ENCODE peak calls at places on chromosomes 6 and 20, in four cellular contexts. O is psoas muscle, N is upper lobe of right lung, B is hepatocyte. Q is an unnamed sample.
A peak's percentile ranks its signal among the peaks of the same experiment; 100 is the strongest.

GRCh38 chr6:147624946-147625515 is 116.5 kb downstream of the SAMD5 start:
- DNase-seq in N (no peak), O (no peak), B (no peak), Q (no peak)

GRCh38 chr6:15322781-15323536 is 77.1 kb downstream of the JARID2 start:
- DNase-seq in O (no peak), N (no peak), B (peak; percentile 64), Q (no peak)

GRCh38 chr6:43489277-43490072 is 12.1 kb downstream of the TJAP1 start:
- DNase-seq in B (no peak), O (no peak), N (no peak), Q (no peak)

GRCh38 chr20:41927655-41928054 is 309.5 kb upstream of the CHD6 start:
- DNase-seq in O (no peak), N (no peak), B (no peak), Q (no peak)

GRCh38 chr6:161410736-161411135 is 136.9 kb upstream of the AGPAT4 start:
- DNase-seq in N (no peak), B (no peak), O (no peak), Q (no peak)

GRCh38 chr20:57791946-57792328 is 82.1 kb upstream of the PMEPA1 start:
- DNase-seq in O (no peak), B (no peak), N (no peak), Q (no peak)

GRCh38 chr6:4644962-4645361 is 131.2 kb upstream of the CDYL start:
- DNase-seq in N (no peak), B (peak; percentile 68), O (no peak), Q (no peak)

GRCh38 chr20:58993332-58994248 is 12.5 kb downstream of the NELFCD start:
- DNase-seq in N (no peak), B (no peak), O (no peak), Q (no peak)

GRCh38 chr6:155224031-155224451 is 39.8 kb upstream of the CLDN20 start:
- DNase-seq in N (no peak), O (no peak), B (peak; percentile 82), Q (no peak)

GRCh38 chr6:111972714-111973678 is 80.9 kb upstream of the CCN6 start:
- DNase-seq in B (peak; percentile 77), N (no peak), O (peak; percentile 39), Q (peak; percentile 43)

GRCh38 chr6:28544211-28544610 is 18.5 kb downstream of the GPX5 start:
- DNase-seq in B (no peak), O (no peak), N (no peak), Q (no peak)

GRCh38 chr6:121838842-121839241 is 403.4 kb downstream of the GJA1 start:
- DNase-seq in N (no peak), O (no peak), B (peak; percentile 35), Q (no peak)

GRCh38 chr6:148347076-148348054 is 4.7 kb downstream of the SASH1 start:
- DNase-seq in O (no peak), N (no peak), B (no peak), Q (no peak)

GRCh38 chr6:33237731-33238130 is 29.4 kb downstream of the RING1 start:
- DNase-seq in O (no peak), N (no peak), B (no peak), Q (no peak)

GRCh38 chr6:37041521-37041920 is 36.1 kb downstream of the FGD2 start:
- DNase-seq in N (no peak), B (no peak), O (no peak), Q (no peak)

GRCh38 chr6:6225885-6226284 is 94.6 kb downstream of the F13A1 start:
- DNase-seq in B (no peak), O (no peak), N (no peak), Q (no peak)

GRCh38 chr6:152270301-152270925 is 366.7 kb downstream of the SYNE1 start:
- DNase-seq in O (no peak), N (no peak), B (no peak), Q (no peak)

GRCh38 chr6:130602151-130602770 is 224.9 kb upstream of the SMLR1 start:
- DNase-seq in N (no peak), O (no peak), B (peak; percentile 50), Q (no peak)

GRCh38 chr20:7399114-7399513 is 541.1 kb downstream of the HAO1 start:
- DNase-seq in O (no peak), N (no peak), B (no peak), Q (no peak)

GRCh38 chr20:3071610-3072529 is at the start of gene OXT:
- DNase-seq in B (peak; percentile 53), O (peak; percentile 60), N (peak; percentile 70), Q (peak; percentile 69)

GRCh38 chr6:160933256-160933655 is 58.3 kb upstream of the MAP3K4 start:
- DNase-seq in O (no peak), B (peak; percentile 29), N (no peak), Q (no peak)

GRCh38 chr20:40945754-40946451 is 82.7 kb upstream of the TOP1 start:
- DNase-seq in O (peak; percentile 35), B (peak; percentile 83), N (no peak), Q (no peak)

GRCh38 chr20:63863021-63863797 is 1.9 kb upstream of the TPD52L2 start:
- DNase-seq in B (no peak), N (no peak), O (no peak), Q (no peak)

GRCh38 chr6:71226151-71226550 is 62.5 kb upstream of the OGFRL1 start:
- DNase-seq in O (no peak), N (no peak), B (no peak), Q (no peak)

GRCh38 chr6:38279423-38279822 is 360.3 kb downstream of the BTBD9 start:
- DNase-seq in B (no peak), O (no peak), N (no peak), Q (no peak)

GRCh38 chr20:9241721-9242427 is 173.0 kb downstream of the PLCB4 start:
- DNase-seq in B (no peak), O (no peak), N (no peak), Q (no peak)

GRCh38 chr20:58547527-58548475 is 32.6 kb upstream of the APCDD1L start:
- DNase-seq in N (no peak), O (no peak), B (no peak), Q (no peak)

GRCh38 chr6:116352515-116353471 is 18.0 kb upstream of the DSE start:
- DNase-seq in O (no peak), B (no peak), N (no peak), Q (no peak)

GRCh38 chr6:160256445-160256844 is 2.2 kb downstream of the SLC22A2 start:
- DNase-seq in O (no peak), B (no peak), N (no peak), Q (no peak)

GRCh38 chr20:2595076-2595475 is 57.4 kb upstream of the NOP56 start:
- DNase-seq in B (no peak), N (no peak), O (no peak), Q (no peak)

GRCh38 chr20:16459019-16459700 is 114.1 kb downstream of the KIF16B start:
- DNase-seq in N (no peak), B (peak; percentile 35), O (peak; percentile 22), Q (no peak)

GRCh38 chr6:19697744-19698290 is 139.4 kb upstream of the ID4 start:
- DNase-seq in N (no peak), B (no peak), O (no peak), Q (no peak)

GRCh38 chr6:90343581-90343980 is 46.9 kb upstream of the BACH2 start:
- DNase-seq in N (no peak), B (peak; percentile 11), O (peak; percentile 20), Q (no peak)
- H3K9me3 ChIP-seq in N (no peaks in the 10 kb centered on the region), B (no peaks in the 10 kb centered on the region), O (no peaks in the 10 kb centered on the region), Q (no peaks in the 10 kb centered on the region)

GRCh38 chr6:137167702-137168377 is 5.6 kb downstream of the IL22RA2 start:
- DNase-seq in N (no peak), O (no peak), B (no peak), Q (no peak)

GRCh38 chr6:137162692-137163303 is 10.6 kb downstream of the IL22RA2 start:
- DNase-seq in B (no peak), N (no peak), O (no peak), Q (no peak)

GRCh38 chr6:137166247-137167098 is 7.0 kb downstream of the IL22RA2 start:
- DNase-seq in N (no peak), B (no peak), O (no peak), Q (no peak)

GRCh38 chr6:137163732-137164318 is 9.6 kb downstream of the IL22RA2 start:
- DNase-seq in N (no peak), O (no peak), B (no peak), Q (no peak)

GRCh38 chr6:137165375-137166246 is 7.8 kb downstream of the IL22RA2 start:
- DNase-seq in N (no peak), B (no peak), O (no peak), Q (no peak)
- H3K9me3 ChIP-seq in N (no peaks in the 10 kb centered on the region), B (no peaks in the 10 kb centered on the region), O (no peaks in the 10 kb centered on the region), Q (no peaks in the 10 kb centered on the region)

GRCh38 chr20:44720617-44720993 is 5.4 kb downstream of the CCN5 start:
- DNase-seq in B (no peak), O (no peak), N (no peak), Q (no peak)

GRCh38 chr20:44720994-44721784 is 6.0 kb downstream of the CCN5 start:
- DNase-seq in N (peak; percentile 80), O (no peak), B (no peak), Q (no peak)

GRCh38 chr20:44721785-44722054 is 6.6 kb downstream of the CCN5 start:
- DNase-seq in N (no peak), O (no peak), B (no peak), Q (no peak)

GRCh38 chr20:44717986-44718385 is 2.8 kb downstream of the CCN5 start:
- DNase-seq in N (no peak), B (no peak), O (no peak), Q (no peak)

GRCh38 chr20:44719841-44720240 is 4.7 kb downstream of the CCN5 start:
- DNase-seq in O (no peak), B (no peak), N (no peak), Q (no peak)
- H3K9me3 ChIP-seq in O (no peaks in the 10 kb centered on the region), B (no peaks in the 10 kb centered on the region), N (no peaks in the 10 kb centered on the region), Q (no peaks in the 10 kb centered on the region)

GRCh38 chr6:1984346-1984994 is 260.9 kb downstream of the GMDS start:
- DNase-seq in B (no peak), O (no peak), N (no peak), Q (no peak)
- H3K9me3 ChIP-seq in B (peaks cover 10% of the 10 kb centered on the region), O (peaks cover 21% of the 10 kb centered on the region), N (peaks cover 6% of the 10 kb centered on the region), Q (no peaks in the 10 kb centered on the region)

DNA sequence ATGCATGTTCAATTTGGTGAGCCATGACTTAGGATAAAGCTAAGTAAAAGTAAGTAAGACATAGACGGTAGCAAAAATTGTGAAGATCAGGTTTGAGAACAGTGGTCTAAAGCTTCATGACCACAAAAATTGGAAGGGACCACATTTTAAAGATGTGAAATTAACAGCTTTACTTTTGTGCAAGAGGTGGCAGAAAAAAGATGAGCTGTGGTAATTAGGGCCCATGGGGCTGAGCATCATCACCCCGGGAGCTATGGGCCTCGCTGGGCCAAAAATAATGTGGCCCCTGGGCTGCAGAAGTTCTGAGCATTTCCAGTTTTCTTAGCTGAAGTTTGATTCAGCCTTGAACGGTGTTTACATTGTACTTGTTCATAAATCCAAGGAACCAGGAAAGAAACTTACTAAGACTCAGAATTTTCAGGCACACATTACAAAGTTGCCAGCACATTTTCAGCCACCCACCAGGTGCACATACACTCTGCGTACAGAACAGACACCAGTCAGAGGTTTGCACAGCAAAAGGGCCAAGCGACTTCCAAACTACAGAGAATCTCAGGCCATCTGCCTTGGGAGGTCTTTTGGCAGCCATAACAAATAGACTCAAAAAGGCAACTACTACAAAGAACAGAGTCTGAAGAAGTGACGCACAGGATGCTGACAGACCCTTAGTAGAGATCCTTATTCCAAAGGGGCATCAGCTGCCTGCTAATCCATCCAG is 57.7 kb downstream of the CSE1L start:
- DNase-seq in B (no peak), N (no peak), O (no peak), Q (no peak)
- H3K9me3 ChIP-seq in B (no peaks in the 10 kb centered on the region), N (no peaks in the 10 kb centered on the region), O (no peaks in the 10 kb centered on the region), Q (no peaks in the 10 kb centered on the region)

GRCh38 chr6:168404560-168404959 is 36.4 kb upstream of the SMOC2 start:
- DNase-seq in B (no peak), N (no peak), O (no peak), Q (no peak)
- H3K9me3 ChIP-seq in B (no peaks in the 10 kb centered on the region), N (no peaks in the 10 kb centered on the region), O (no peaks in the 10 kb centered on the region), Q (no peaks in the 10 kb centered on the region)

GRCh38 chr20:31551163-31551562 is 36.9 kb downstream of the HM13 start:
- DNase-seq in O (no peak), B (no peak), N (no peak), Q (no peak)
- H3K9me3 ChIP-seq in O (no peaks in the 10 kb centered on the region), B (no peaks in the 10 kb centered on the region), N (no peaks in the 10 kb centered on the region), Q (no peaks in the 10 kb centered on the region)